ENCODE peak calls at places on chromosomes 3 and 15, in four cellular contexts. X is fibroblast of mammary gland, A is GM12865, J is B cell. V is an unnamed sample.

GRCh38 chr3:50455133-50455532 is 48.3 kb downstream of the CACNA2D2 start:
- DNase-seq in X (no peak), A (no peak), J (no peak), V (no peak)

GRCh38 chr3:195173696-195174095 is 97.3 kb downstream of the XXYLT1 start:
- DNase-seq in A (no peak), X (no peak), J (peak), V (no peak)

GRCh38 chr3:141796436-141797166 is 33.4 kb downstream of the GRK7 start:
- DNase-seq in A (peak), X (peak), J (peak), V (peak)

GRCh38 chr3:125317761-125318496 is 57.2 kb downstream of the ZNF148 start:
- DNase-seq in X (no peak), A (no peak), J (no peak), V (no peak)

GRCh38 chr3:160395297-160395696 is 3.7 kb downstream of the IFT80 start:
- DNase-seq in X (peak), A (no peak), J (no peak), V (no peak)

GRCh38 chr3:138440596-138440995 is 6.2 kb downstream of the ESYT3 start:
- DNase-seq in A (no peak), J (no peak), X (peak), V (no peak)

GRCh38 chr15:73694419-73694818 is 10.2 kb downstream of the CD276 start:
- DNase-seq in X (peak), A (no peak), J (no peak), V (no peak)

GRCh38 chr15:89814112-89814742 is 425 bp downstream of the ANPEP start:
- DNase-seq in J (peak), A (no peak), X (no peak), V (peak)

GRCh38 chr3:16484216-16484615 is 29.3 kb downstream of the RFTN1 start:
- DNase-seq in J (no peak), X (peak), A (no peak), V (no peak)

GRCh38 chr3:196659901-196660351 is 20.4 kb downstream of the NRROS start:
- DNase-seq in X (no peak), J (no peak), A (no peak), V (no peak)

GRCh38 chr15:89400121-89400996 is 65.7 kb upstream of the POLG start:
- DNase-seq in A (no peak), J (no peak), X (no peak), V (peak)

GRCh38 chr3:16239776-16240175 is 25.0 kb downstream of the DPH3 start:
- DNase-seq in A (no peak), X (peak), J (no peak), V (no peak)

GRCh38 chr15:76341366-76342045 is 4.9 kb downstream of the ISL2 start:
- DNase-seq in J (no peak), X (no peak), A (no peak), V (peak)

GRCh38 chr3:131551761-131552160 is 49.0 kb upstream of the MRPL3 start:
- DNase-seq in J (no peak), A (no peak), X (no peak), V (no peak)

GRCh38 chr3:58630081-58630709 is 36.4 kb downstream of the FAM3D start:
- DNase-seq in J (peak), A (peak), X (peak), V (peak)

GRCh38 chr3:13879946-13880810 is at the start of gene WNT7A:
- DNase-seq in A (no peak), X (no peak), J (peak), V (peak)
- TF ChIP-seq CTCF in A (peak), X (no peak), J (peak), V (peak)

GRCh38 chr3:24583004-24583403 is 88.4 kb upstream of the THRB start:
- DNase-seq in A (no peak), X (peak), J (no peak), V (no peak)
- TF ChIP-seq CTCF in A (no peak), X (peak), J (peak), V (no peak)

GRCh38 chr15:33675246-33675645 is 293.1 kb upstream of the CHRM5 start:
- DNase-seq in J (no peak), A (peak), X (peak), V (peak)
- TF ChIP-seq CTCF in J (no peak), A (peak), X (peak), V (peak)

DNA sequence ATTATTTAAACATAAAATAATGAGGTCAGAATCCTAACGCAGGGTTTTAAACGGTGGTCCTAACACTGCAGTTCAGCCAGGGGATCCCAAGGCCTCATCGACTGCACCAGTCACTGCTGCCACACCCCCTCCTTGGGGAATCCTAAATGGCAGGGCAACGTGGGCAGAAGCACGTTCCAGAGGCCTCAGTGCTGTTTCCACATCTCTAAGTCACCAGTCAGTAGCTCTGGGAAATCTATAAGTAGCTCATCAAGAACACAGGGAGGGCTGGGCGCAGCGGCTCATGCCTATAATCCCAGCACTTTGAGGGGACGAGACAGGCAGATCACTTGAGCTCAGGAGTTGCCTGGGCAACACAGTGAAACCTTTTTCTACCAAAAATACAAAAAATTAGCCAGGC is 47.5 kb downstream of the PRTG start:
- DNase-seq in J (no peak), X (no peak), A (no peak), V (no peak)
- TF ChIP-seq CTCF in J (no peak), X (no peak), A (no peak), V (no peak)

GRCh38 chr15:71485094-71485693 is 325.2 kb upstream of the NR2E3 start:
- DNase-seq in J (no peak), A (peak), X (no peak), V (peak)
- TF ChIP-seq CTCF in J (no peak), A (peak), X (peak), V (peak)

DNA sequence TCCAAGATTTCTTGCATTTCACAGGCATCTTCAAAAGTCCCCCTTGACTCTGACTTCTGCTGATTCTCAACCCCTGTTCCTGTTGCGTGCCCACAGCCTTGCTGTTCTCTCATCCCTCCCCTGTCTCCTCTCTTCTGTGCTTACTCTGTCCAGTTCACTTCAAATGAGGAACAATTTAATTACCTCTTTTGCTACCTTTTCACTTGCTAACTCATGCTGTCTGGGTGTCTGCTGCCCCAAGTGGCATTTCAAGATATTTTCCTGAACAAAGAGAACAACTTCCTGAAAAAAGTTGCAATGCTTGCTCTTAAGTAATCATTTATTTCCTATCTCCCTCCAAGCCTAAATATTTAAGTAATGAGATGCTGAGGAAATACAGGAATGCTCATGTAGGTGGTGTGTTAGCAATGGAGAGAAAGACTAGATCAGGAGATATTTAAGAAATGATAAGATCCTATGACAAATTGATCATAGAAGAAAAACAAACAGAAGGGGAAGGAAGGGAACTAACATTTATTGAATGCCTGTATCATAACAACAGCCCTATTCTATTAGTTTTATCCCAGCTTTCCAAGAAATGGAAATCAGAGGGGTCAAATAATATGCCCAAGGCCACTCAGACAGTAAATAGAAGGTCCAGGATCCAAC is 42.2 kb downstream of the SV2B start:
- DNase-seq in J (no peak), A (peak), X (peak), V (peak)
- TF ChIP-seq CTCF in J (peak), A (peak), X (peak), V (peak)

GRCh38 chr3:52041118-52041847 is 15.1 kb downstream of the DUSP7 start:
- DNase-seq in X (no peak), J (no peak), A (no peak), V (no peak)

GRCh38 chr3:52040600-52040999 is 15.8 kb downstream of the DUSP7 start:
- DNase-seq in X (no peak), J (no peak), A (no peak), V (no peak)

GRCh38 chr3:52038227-52038626 is 18.1 kb downstream of the DUSP7 start:
- DNase-seq in A (no peak), J (no peak), X (no peak), V (no peak)

GRCh38 chr3:52039426-52039825 is 16.9 kb downstream of the DUSP7 start:
- DNase-seq in X (no peak), J (no peak), A (no peak), V (no peak)

DNA sequence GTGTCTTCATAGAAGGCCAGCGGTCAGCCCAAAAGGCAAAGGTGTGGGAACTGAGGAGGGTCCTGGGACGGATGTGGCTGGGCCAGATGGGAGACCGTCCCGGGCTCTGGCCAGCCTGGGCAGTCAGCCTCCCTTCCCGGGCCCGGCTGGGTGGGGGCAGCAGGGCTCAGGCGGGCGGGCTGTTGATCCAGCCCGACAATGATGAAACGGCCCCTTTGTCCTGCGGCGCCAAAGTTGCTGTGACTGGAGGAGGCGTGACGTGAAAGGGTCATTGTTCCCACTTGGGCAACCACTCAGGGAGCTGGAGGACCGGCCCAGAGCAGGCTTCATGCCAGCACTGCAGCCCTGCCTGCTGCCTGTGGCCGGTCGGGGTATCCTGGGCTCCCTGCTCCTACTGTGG is 16.5 kb downstream of the DUSP7 start:
- DNase-seq in A (no peak), X (no peak), J (no peak), V (no peak)
- TF ChIP-seq CTCF in A (no peak), X (no peak), J (no peak), V (no peak)

GRCh38 chr3:8503871-8504610 is 2.4 kb downstream of the LMCD1 start:
- DNase-seq in J (peak), A (peak), X (peak), V (peak)
- TF ChIP-seq CTCF in J (no peak), A (no peak), X (no peak), V (no peak)

DNA sequence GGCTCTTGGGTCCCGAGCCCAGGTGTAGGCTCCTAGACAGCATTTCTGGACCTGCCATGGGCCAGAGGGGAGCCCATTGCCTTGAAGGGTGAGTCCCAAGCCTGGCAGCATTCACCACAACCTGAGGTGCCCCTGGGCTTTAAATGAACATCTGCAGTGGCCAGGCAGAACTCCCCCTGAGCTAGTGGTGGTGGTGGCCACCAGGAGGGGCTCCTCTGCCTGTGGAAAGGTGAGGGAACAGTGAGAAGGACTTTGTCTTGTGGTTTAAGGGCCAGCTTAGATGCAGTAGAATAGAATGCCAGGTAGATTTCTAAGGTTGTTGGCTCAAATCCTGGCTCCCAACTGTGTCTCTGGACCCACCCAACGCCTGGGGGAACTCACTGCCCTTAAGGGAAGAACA is 55.6 kb downstream of the CASR start:
- DNase-seq in A (no peak), X (no peak), J (no peak), V (no peak)
- TF ChIP-seq CTCF in A (no peak), X (no peak), J (no peak), V (no peak)

V was measured in GM20000.